ENCODE peak calls at places on chromosomes 3 and 15, in ten cellular contexts. Z is OCI-LY7, K is mucosa of descending colon, J is DND-41, D is A549, X is GM23338, T is esophagus muscularis mucosa, V is suprapubic skin, Q is uterus, U is adrenal gland. G is an unnamed sample.

GRCh38 chr15:68335251-68335650 is 57.7 kb downstream of the FEM1B start:
- DNase-seq in U (peak; percentile 81), X (no peak), J (no peak), D (no peak), K (no peak), Z (no peak), T (no peak), V (no peak), Q (peak; percentile 46), G (no peak)

GRCh38 chr3:77081240-77081661 is 41.4 kb downstream of the ROBO2 start:
- DNase-seq in Q (no peak), U (no peak), D (no peak), X (no peak), Z (no peak), T (no peak), J (no peak), K (peak; percentile 33), V (no peak), G (peak; percentile 65)

GRCh38 chr3:106115557-106115956 is 246.7 kb upstream of the CBLB start:
- DNase-seq in K (no peak), Q (no peak), X (no peak), U (no peak), D (no peak), J (no peak), T (no peak), Z (no peak), V (no peak), G (no peak)

GRCh38 chr3:31226331-31226730 is 306.4 kb upstream of the STT3B start:
- DNase-seq in T (no peak), D (no peak), U (no peak), K (no peak), Z (peak; percentile 94), Q (no peak), X (no peak), V (no peak), J (peak; percentile 93), G (no peak)

GRCh38 chr15:28124841-28125240 is 25.7 kb upstream of the OCA2 start:
- DNase-seq in T (no peak), K (no peak), X (no peak), V (no peak), U (no peak), Z (no peak), J (no peak), Q (no peak), D (no peak), G (no peak)

GRCh38 chr3:188486126-188486525 is 332.2 kb downstream of the LPP start:
- DNase-seq in Q (no peak), V (no peak), X (no peak), K (no peak), Z (no peak), T (no peak), D (no peak), J (no peak), U (no peak), G (no peak)

GRCh38 chr3:176734146-176734545 is 463.1 kb downstream of the TBL1XR1 start:
- DNase-seq in D (no peak), X (peak; percentile 85), U (no peak), V (no peak), T (no peak), J (no peak), Z (no peak), Q (no peak), K (no peak), G (no peak)

GRCh38 chr15:45146405-45146804 is 16.6 kb downstream of the DUOX1 start:
- DNase-seq in Q (no peak), X (no peak), U (no peak), V (no peak), Z (no peak), D (no peak), J (no peak), K (no peak), T (no peak), G (no peak)

GRCh38 chr3:6860911-6861330 is at the start of gene GRM7:
- DNase-seq in U (no peak), J (no peak), Q (peak; percentile 34), D (no peak), V (peak; percentile 63), T (no peak), X (no peak), Z (no peak), K (peak; percentile 10), G (no peak)

GRCh38 chr3:141308588-141309218 is 59.6 kb upstream of the ZBTB38 start:
- DNase-seq in J (no peak), Z (no peak), T (no peak), V (no peak), Q (peak; percentile 44), X (peak; percentile 93), K (peak; percentile 74), D (peak; percentile 88), U (peak; percentile 79), G (peak; percentile 78)

GRCh38 chr15:69557340-69558137 is 104.9 kb downstream of the RPLP1 start:
- DNase-seq in U (peak; percentile 68), J (no peak), Q (no peak), T (no peak), X (no peak), Z (no peak), D (peak; percentile 91), K (peak; percentile 54), V (no peak), G (peak; percentile 66)

GRCh38 chr15:101481381-101481705 is 8.2 kb downstream of the PCSK6 start:
- DNase-seq in Z (no peak), J (no peak), K (no peak), Q (no peak), D (no peak), T (no peak), V (no peak), X (no peak), U (no peak), G (no peak)

GRCh38 chr3:56691165-56692000 is 8.3 kb upstream of the TASOR start:
- DNase-seq in D (peak; percentile 45), Z (no peak), Q (no peak), U (no peak), K (no peak), X (no peak), T (no peak), V (no peak), J (no peak), G (no peak)

GRCh38 chr15:63484433-63484832 is 20.0 kb upstream of the USP3 start:
- DNase-seq in V (no peak), Z (no peak), U (no peak), K (no peak), J (no peak), T (no peak), Q (no peak), D (no peak), X (no peak), G (no peak)

GRCh38 chr3:71416868-71417267 is 166.7 kb downstream of the FOXP1 start:
- DNase-seq in X (peak; percentile 79), K (no peak), Q (no peak), V (no peak), J (peak; percentile 23), D (no peak), Z (peak; percentile 83), U (no peak), T (no peak), G (no peak)

GRCh38 chr3:56135941-56136340 is 332.3 kb downstream of the ERC2 start:
- DNase-seq in U (no peak), J (no peak), Z (no peak), D (no peak), X (no peak), Q (no peak), K (no peak), V (no peak), T (no peak), G (no peak)

GRCh38 chr3:2783261-2783660 is 326.9 kb downstream of the IL5RA start:
- DNase-seq in J (no peak), U (no peak), V (no peak), X (peak; percentile 9), D (no peak), Q (no peak), Z (no peak), K (no peak), T (no peak), G (no peak)

DNA sequence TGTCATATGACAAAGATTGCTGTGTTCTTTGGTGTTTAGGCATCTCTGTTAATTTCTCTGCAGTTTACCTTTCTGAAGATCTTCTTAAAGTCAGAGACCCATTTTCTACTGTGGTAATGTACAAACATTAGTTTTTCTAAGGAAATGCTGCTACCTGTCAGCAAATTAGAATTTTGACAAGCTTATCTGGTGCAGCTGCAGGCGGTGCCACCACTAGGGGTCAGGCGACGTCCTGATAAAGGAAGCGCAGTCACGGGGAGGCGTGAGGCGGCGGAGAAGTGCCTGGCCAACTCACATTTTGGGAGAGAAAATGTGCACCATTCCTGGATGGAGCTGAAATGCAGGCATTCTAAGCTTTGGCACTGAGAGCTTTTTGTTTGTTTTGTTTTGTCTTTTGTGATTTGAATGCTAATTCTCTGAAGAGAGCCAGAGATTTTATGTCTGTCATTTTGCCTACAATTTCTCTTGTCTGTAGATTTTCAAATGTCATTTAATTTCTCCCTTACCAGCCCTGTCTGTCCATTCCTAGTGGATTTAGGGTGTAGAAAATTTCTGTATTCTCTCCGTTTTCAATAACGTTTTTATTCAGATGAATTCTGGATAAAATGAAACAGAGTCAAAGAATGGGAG is 24.9 kb upstream of the SIAH2 start:
- DNase-seq in U (peak; percentile 92), K (peak; percentile 94), Z (peak; percentile 76), J (peak; percentile 78), X (peak; percentile 94), T (no peak), V (peak; percentile 86), Q (peak; percentile 81), D (peak; percentile 53), G (peak; percentile 87)
- H3K4me3 ChIP-seq in U (no peak overlapping the region), K (no peak overlapping the region), Z (no peak overlapping the region), J (no peak overlapping the region), X (no peak overlapping the region), T (no peak overlapping the region), V (no peak overlapping the region), Q (no peak overlapping the region), D (no peak overlapping the region), G (no peak overlapping the region)

DNA sequence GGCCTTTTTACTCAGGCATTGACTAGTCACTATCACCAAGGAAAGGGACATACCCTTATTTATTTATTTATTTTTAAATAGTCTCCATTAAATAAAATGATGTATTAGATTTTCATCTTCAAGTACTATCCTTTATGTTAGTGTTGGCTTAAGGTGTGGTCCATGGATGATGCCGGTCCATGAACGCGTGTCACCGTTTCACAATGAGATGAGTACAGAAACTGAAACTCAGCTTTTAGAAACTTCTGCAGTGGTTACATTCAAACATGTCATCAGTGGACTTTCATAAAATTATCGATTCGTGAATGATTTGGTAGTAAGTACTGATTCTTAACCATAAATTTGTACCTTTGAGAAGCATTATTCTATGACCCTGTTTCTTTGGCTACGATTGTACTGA is 166.6 kb downstream of the SATB1 start:
- DNase-seq in T (no peak), Q (no peak), D (no peak), U (no peak), X (no peak), J (no peak), V (no peak), K (no peak), Z (no peak), G (no peak)
- TF ChIP-seq CTCF in T (no peak), Q (no peak), D (no peak), U (no peak), X (no peak), J (no peak), V (no peak), K (no peak), Z (no peak), G (no peak)

GRCh38 chr15:74783808-74784175 is 1.9 kb downstream of the CSK start:
- DNase-seq in V (no peak), D (no peak), J (no peak), K (peak; percentile 38), T (no peak), U (no peak), Z (no peak), X (no peak), Q (no peak), G (no peak)
- H3K4me1 ChIP-seq in V (peaks cover 80% of the 10 kb centered on the region), D (peaks cover 22% of the 10 kb centered on the region), J (peaks cover 91% of the 10 kb centered on the region), K (peaks cover 63% of the 10 kb centered on the region), T (peaks cover 84% of the 10 kb centered on the region), U (peaks cover 24% of the 10 kb centered on the region), Z (peaks cover 72% of the 10 kb centered on the region), X (peaks cover 22% of the 10 kb centered on the region), Q (peaks cover 30% of the 10 kb centered on the region), G (peaks cover 54% of the 10 kb centered on the region)

GRCh38 chr3:107208796-107209195 is 168.4 kb upstream of the CCDC54 start:
- DNase-seq in Z (no peak), U (no peak), D (no peak), Q (no peak), V (no peak), T (no peak), K (no peak), X (no peak), J (no peak), G (no peak)
- H3K4me3 ChIP-seq in Z (no peak overlapping the region), U (no peak overlapping the region), D (no peak overlapping the region), Q (no peak overlapping the region), V (no peak overlapping the region), T (no peak overlapping the region), K (no peak overlapping the region), X (no peak overlapping the region), J (no peak overlapping the region), G (no peak overlapping the region)

G was measured in lung.